ENCODE peak calls at places on chromosomes 1 and 21, in six cellular contexts. L is GM12891, Z is HL-60, E is spleen, Q is transverse colon, C is HCT116. T is an unnamed sample.
A peak's percentile ranks its signal among the peaks of the same experiment; 100 is the strongest.

GRCh38 chr1:222090103-222090502 is 348.2 kb upstream of the DUSP10 start:
- DNase-seq in L (no peak), Z (no peak), E (no peak), Q (no peak), C (no peak), T (no peak)

GRCh38 chr1:192702212-192702993 is 66.5 kb downstream of the RGS13 start:
- DNase-seq in L (no peak), Z (peak; percentile 40), E (no peak), Q (no peak), C (peak; percentile 27), T (no peak)

GRCh38 chr1:16324456-16324890 is 27.8 kb downstream of the FBXO42 start:
- DNase-seq in L (no peak), Z (no peak), E (no peak), Q (no peak), C (peak; percentile 23), T (no peak)

GRCh38 chr1:30414851-30415165 is 308.6 kb downstream of the MATN1 start:
- DNase-seq in L (no peak), Z (no peak), E (no peak), Q (no peak), C (no peak), T (no peak)

GRCh38 chr1:79554620-79555160 is 548.2 kb upstream of the ADGRL4 start:
- DNase-seq in L (no peak), Z (no peak), E (no peak), Q (no peak), C (no peak), T (no peak)

GRCh38 chr21:34790341-34790740 is 121.5 kb downstream of the CLIC6 start:
- DNase-seq in L (no peak), Z (no peak), E (no peak), Q (no peak), C (no peak), T (no peak)

GRCh38 chr1:217272385-217272784 is 358.5 kb downstream of the GPATCH2 start:
- DNase-seq in L (no peak), Z (no peak), E (no peak), Q (no peak), C (no peak), T (no peak)

GRCh38 chr1:30888391-30888790 is 20.2 kb downstream of the SDC3 start:
- DNase-seq in L (no peak), Z (no peak), E (no peak), Q (peak; percentile 64), C (no peak), T (peak; percentile 76)

DNA sequence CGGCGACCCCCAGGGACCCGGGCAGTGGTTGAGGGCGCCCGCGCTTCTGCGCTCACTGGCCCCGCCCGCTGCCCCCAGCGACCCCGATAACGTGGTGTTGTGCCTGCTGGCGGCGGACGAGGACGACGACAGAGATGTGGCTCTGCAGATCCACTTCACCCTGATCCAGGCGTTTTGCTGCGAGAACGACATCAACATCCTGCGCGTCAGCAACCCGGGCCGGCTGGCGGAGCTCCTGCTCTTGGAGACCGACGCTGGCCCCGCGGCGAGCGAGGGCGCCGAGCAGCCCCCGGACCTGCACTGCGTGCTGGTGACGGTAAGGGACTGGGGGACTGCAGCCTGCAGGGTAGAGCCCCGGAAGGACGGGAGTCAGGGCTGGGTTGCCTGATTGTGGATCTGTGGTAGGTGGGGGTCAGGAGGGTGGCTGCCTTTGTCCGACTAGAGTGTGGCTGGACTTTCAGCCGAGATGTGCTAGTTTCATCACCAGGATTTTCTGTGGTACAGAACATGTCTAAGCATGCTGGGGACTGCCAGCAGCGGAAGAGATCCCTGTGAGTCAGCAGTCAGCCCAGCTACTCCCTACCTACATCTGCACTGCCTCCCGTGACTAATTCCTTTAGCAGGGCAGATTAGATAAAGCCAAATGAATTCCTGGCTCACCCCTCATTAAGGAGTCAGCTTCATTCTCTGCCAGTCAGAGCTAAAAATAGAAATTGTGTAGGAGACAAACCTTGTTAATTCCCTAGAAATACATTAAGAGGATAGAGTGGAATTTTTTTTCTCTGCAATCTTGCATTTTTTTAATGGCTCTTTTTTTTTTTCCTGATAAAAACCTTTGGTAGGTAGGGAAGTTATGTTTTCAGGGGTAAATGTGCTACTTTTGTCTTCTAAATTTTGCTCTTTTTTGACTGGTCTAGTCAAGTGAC is 1.5 kb downstream of the GADD45A start:
- DNase-seq in L (peak; percentile 28), Z (peak; percentile 65), E (peak; percentile 94), Q (peak; percentile 80), C (peak; percentile 91), T (peak; percentile 54)
- TF ChIP-seq POLR2AphosphoS5 in L (peak; percentile 63), Z (peak; percentile 20), E (peak; percentile 74), Q (peak; percentile 80), C (peak; percentile 87), T (peak; percentile 70)

GRCh38 chr1:43349594-43350306 is 9.0 kb upstream of the CDC20 start:
- DNase-seq in L (no peak), Z (no peak), E (no peak), Q (no peak), C (no peak), T (peak; percentile 30)
- TF ChIP-seq POLR2AphosphoS5 in L (no peak), Z (no peak), E (no peak), Q (no peak), C (no peak), T (no peak)

GRCh38 chr1:182173791-182174190 is 112.3 kb upstream of the ZNF648 start:
- DNase-seq in L (no peak), Z (no peak), E (no peak), Q (no peak), C (no peak), T (no peak)
- TF ChIP-seq POLR2AphosphoS5 in L (no peak), Z (no peak), E (no peak), Q (no peak), C (no peak), T (peak; percentile 55)

GRCh38 chr1:233710031-233710430 is 96.1 kb downstream of the KCNK1 start:
- DNase-seq in L (no peak), Z (no peak), E (no peak), Q (no peak), C (no peak), T (no peak)
- TF ChIP-seq POLR2AphosphoS5 in L (no peak), Z (no peak), E (no peak), Q (no peak), C (no peak), T (no peak)

DNA sequence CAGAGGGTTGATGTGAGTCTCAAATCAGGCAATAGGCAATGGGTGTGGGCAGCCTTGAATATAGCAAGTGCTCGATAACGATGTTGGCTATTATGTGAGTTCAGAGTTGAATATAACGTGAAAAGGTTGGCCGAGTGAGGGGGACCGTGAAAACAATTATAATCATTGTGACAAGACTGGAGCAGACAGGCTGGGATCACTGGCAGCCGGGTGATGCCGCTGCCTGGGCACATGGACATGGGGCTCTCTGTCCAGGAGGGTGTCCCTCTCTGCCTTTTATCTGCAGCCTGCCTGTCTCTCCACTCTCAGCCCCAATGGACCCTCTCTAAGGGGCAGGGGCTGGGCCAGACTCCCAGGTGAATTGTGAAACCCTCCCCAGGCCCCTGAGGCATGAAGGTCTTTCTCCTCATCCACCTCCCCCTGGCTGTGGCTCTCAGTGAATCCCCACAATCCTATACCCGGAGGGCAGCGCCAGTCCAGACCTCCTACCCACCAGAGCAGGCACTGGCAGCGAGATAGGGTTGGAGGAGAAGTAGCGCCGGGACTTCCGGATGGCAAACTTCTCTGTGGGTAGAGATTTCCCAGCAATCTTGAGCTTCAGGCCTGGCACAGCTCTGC is 36.4 kb downstream of the TTC39A start:
- DNase-seq in L (no peak), Z (no peak), E (no peak), Q (no peak), C (no peak), T (no peak)
- TF ChIP-seq POLR2AphosphoS5 in L (no peak), Z (no peak), E (no peak), Q (no peak), C (no peak), T (no peak)

DNA sequence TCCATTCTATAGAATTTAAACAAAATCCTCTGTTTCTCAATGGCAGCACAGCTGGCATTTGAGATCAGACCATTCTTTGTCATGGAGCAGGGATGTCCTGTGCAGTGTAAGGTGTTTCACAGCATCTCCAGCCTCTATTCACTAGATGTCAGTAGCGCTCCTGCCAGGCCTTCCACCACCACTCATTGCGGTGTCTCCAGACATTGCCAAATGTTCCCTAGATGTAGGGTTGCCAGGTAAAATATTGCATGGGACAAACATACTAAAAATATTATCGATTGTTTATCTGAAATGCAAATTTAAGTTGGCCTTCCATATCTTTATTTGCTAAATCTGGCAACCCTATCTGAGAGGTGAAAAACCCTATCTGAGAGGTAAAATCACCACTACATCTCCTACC is 11.7 kb downstream of the ITLN2 start:
- DNase-seq in L (no peak), Z (no peak), E (no peak), Q (no peak), C (no peak), T (no peak)
- TF ChIP-seq POLR2AphosphoS5 in L (no peak), Z (no peak), E (no peak), Q (no peak), C (no peak), T (no peak)

T was measured in breast epithelium.